ENCODE peak calls at places on chromosomes 2 and 18, in ten cellular contexts. One of them, this sample, is unnamed. For H3K27me3, the result is how much of the 10 kb centered on the place peaks cover.

GRCh38 chr18:26868968-26869586 is 3.6 kb upstream of the AQP4 start:
- DNase-seq in heart right ventricle: no peak
- DNase-seq in endothelial cell of umbilical vein: no peak
- DNase-seq in H9: no peak
- DNase-seq in IMR-90: no peak
- DNase-seq in hepatocyte: no peak
- DNase-seq in GM23338: no peak
- DNase-seq in uterus: no peak
- DNase-seq in dorsolateral prefrontal cortex: no peak
- DNase-seq in HCT116: no peak
- DNase-seq in this sample: no peak

GRCh38 chr2:85143463-85144082 is 10.4 kb downstream of the TCF7L1 start:
- DNase-seq in dorsolateral prefrontal cortex: no peak
- DNase-seq in IMR-90: no peak
- DNase-seq in HCT116: no peak
- DNase-seq in uterus: no peak
- DNase-seq in hepatocyte: peak
- DNase-seq in endothelial cell of umbilical vein: no peak
- DNase-seq in heart right ventricle: no peak
- DNase-seq in H9: no peak
- DNase-seq in GM23338: no peak
- DNase-seq in this sample: no peak

GRCh38 chr18:79684787-79685186 is 5.2 kb downstream of the CTDP1 start:
- DNase-seq in H9: no peak
- DNase-seq in heart right ventricle: no peak
- DNase-seq in HCT116: no peak
- DNase-seq in dorsolateral prefrontal cortex: no peak
- DNase-seq in endothelial cell of umbilical vein: peak
- DNase-seq in hepatocyte: no peak
- DNase-seq in GM23338: no peak
- DNase-seq in uterus: no peak
- DNase-seq in IMR-90: peak
- DNase-seq in this sample: no peak

GRCh38 chr18:62715829-62716678 is 713 bp downstream of the PHLPP1 start:
- DNase-seq in hepatocyte: peak
- DNase-seq in endothelial cell of umbilical vein: peak
- DNase-seq in heart right ventricle: peak
- DNase-seq in dorsolateral prefrontal cortex: peak
- DNase-seq in H9: peak
- DNase-seq in IMR-90: peak
- DNase-seq in HCT116: peak
- DNase-seq in GM23338: peak
- DNase-seq in uterus: peak
- DNase-seq in this sample: peak

GRCh38 chr2:75570948-75571729 is 10.4 kb upstream of the EVA1A start:
- DNase-seq in endothelial cell of umbilical vein: peak
- DNase-seq in GM23338: no peak
- DNase-seq in uterus: no peak
- DNase-seq in H9: no peak
- DNase-seq in dorsolateral prefrontal cortex: no peak
- DNase-seq in heart right ventricle: no peak
- DNase-seq in hepatocyte: peak
- DNase-seq in HCT116: no peak
- DNase-seq in IMR-90: peak
- DNase-seq in this sample: no peak

GRCh38 chr2:157751462-157752058 is 122.9 kb upstream of the ACVR1C start:
- DNase-seq in endothelial cell of umbilical vein: no peak
- DNase-seq in uterus: no peak
- DNase-seq in IMR-90: peak
- DNase-seq in hepatocyte: no peak
- DNase-seq in dorsolateral prefrontal cortex: no peak
- DNase-seq in heart right ventricle: no peak
- DNase-seq in GM23338: peak
- DNase-seq in HCT116: no peak
- DNase-seq in H9: peak
- DNase-seq in this sample: peak

GRCh38 chr2:209771474-209772292 is at the start of gene UNC80:
- DNase-seq in GM23338: peak
- DNase-seq in IMR-90: peak
- DNase-seq in H9: peak
- DNase-seq in hepatocyte: peak
- DNase-seq in heart right ventricle: peak
- DNase-seq in uterus: no peak
- DNase-seq in HCT116: no peak
- DNase-seq in dorsolateral prefrontal cortex: peak
- DNase-seq in endothelial cell of umbilical vein: peak
- DNase-seq in this sample: no peak

GRCh38 chr2:234169676-234170075 is 119.2 kb downstream of the SPP2 start:
- DNase-seq in H9: no peak
- DNase-seq in heart right ventricle: no peak
- DNase-seq in IMR-90: no peak
- DNase-seq in dorsolateral prefrontal cortex: no peak
- DNase-seq in HCT116: no peak
- DNase-seq in uterus: no peak
- DNase-seq in GM23338: no peak
- DNase-seq in endothelial cell of umbilical vein: no peak
- DNase-seq in hepatocyte: no peak
- DNase-seq in this sample: no peak

GRCh38 chr2:229980440-229981184 is 58.3 kb downstream of the FBXO36 start:
- DNase-seq in HCT116: no peak
- DNase-seq in dorsolateral prefrontal cortex: peak
- DNase-seq in endothelial cell of umbilical vein: peak
- DNase-seq in uterus: peak
- DNase-seq in H9: peak
- DNase-seq in IMR-90: peak
- DNase-seq in heart right ventricle: peak
- DNase-seq in GM23338: peak
- DNase-seq in hepatocyte: peak
- DNase-seq in this sample: no peak

GRCh38 chr2:62306751-62307468 is 111.0 kb downstream of the B3GNT2 start:
- DNase-seq in dorsolateral prefrontal cortex: no peak
- DNase-seq in heart right ventricle: no peak
- DNase-seq in endothelial cell of umbilical vein: peak
- DNase-seq in uterus: peak
- DNase-seq in GM23338: no peak
- DNase-seq in H9: no peak
- DNase-seq in HCT116: peak
- DNase-seq in IMR-90: peak
- DNase-seq in hepatocyte: peak
- DNase-seq in this sample: no peak

GRCh38 chr2:201116959-201117734 is 1.2 kb downstream of the CFLAR start:
- DNase-seq in hepatocyte: peak
- DNase-seq in IMR-90: peak
- DNase-seq in H9: no peak
- DNase-seq in dorsolateral prefrontal cortex: no peak
- DNase-seq in endothelial cell of umbilical vein: peak
- DNase-seq in heart right ventricle: no peak
- DNase-seq in uterus: peak
- DNase-seq in GM23338: peak
- DNase-seq in HCT116: peak
- DNase-seq in this sample: no peak

GRCh38 chr18:22678486-22678885 is 254.6 kb upstream of the RBBP8 start:
- DNase-seq in IMR-90: no peak
- DNase-seq in HCT116: no peak
- DNase-seq in H9: no peak
- DNase-seq in dorsolateral prefrontal cortex: no peak
- DNase-seq in heart right ventricle: no peak
- DNase-seq in uterus: no peak
- DNase-seq in endothelial cell of umbilical vein: no peak
- DNase-seq in GM23338: no peak
- DNase-seq in hepatocyte: no peak
- DNase-seq in this sample: no peak

GRCh38 chr2:33484042-33484621 is 7.7 kb downstream of the RASGRP3 start:
- DNase-seq in dorsolateral prefrontal cortex: no peak
- DNase-seq in endothelial cell of umbilical vein: no peak
- DNase-seq in uterus: no peak
- DNase-seq in heart right ventricle: no peak
- DNase-seq in H9: no peak
- DNase-seq in GM23338: no peak
- DNase-seq in HCT116: no peak
- DNase-seq in IMR-90: peak
- DNase-seq in hepatocyte: no peak
- DNase-seq in this sample: no peak

GRCh38 chr18:43398601-43399000 is 121.3 kb upstream of the SYT4 start:
- DNase-seq in GM23338: no peak
- DNase-seq in HCT116: no peak
- DNase-seq in hepatocyte: no peak
- DNase-seq in heart right ventricle: no peak
- DNase-seq in H9: no peak
- DNase-seq in dorsolateral prefrontal cortex: no peak
- DNase-seq in IMR-90: no peak
- DNase-seq in uterus: no peak
- DNase-seq in endothelial cell of umbilical vein: no peak
- DNase-seq in this sample: no peak

GRCh38 chr2:44748-45341 is 1.5 kb downstream of the FAM110C start:
- DNase-seq in H9: peak
- DNase-seq in GM23338: peak
- DNase-seq in heart right ventricle: no peak
- DNase-seq in endothelial cell of umbilical vein: no peak
- DNase-seq in HCT116: no peak
- DNase-seq in IMR-90: no peak
- DNase-seq in hepatocyte: peak
- DNase-seq in dorsolateral prefrontal cortex: no peak
- DNase-seq in uterus: no peak
- DNase-seq in this sample: no peak
- H3K27me3 ChIP-seq in H9: under half
- H3K27me3 ChIP-seq in GM23338: under half
- H3K27me3 ChIP-seq in heart right ventricle: half or more
- H3K27me3 ChIP-seq in endothelial cell of umbilical vein: under half
- H3K27me3 ChIP-seq in HCT116: under half
- H3K27me3 ChIP-seq in IMR-90: under half
- H3K27me3 ChIP-seq in hepatocyte: under half
- H3K27me3 ChIP-seq in dorsolateral prefrontal cortex: under half
- H3K27me3 ChIP-seq in uterus: under half
- H3K27me3 ChIP-seq in this sample: under half

GRCh38 chr2:198930170-198930569 is 527.6 kb downstream of the SATB2 start:
- DNase-seq in HCT116: no peak
- DNase-seq in GM23338: peak
- DNase-seq in uterus: no peak
- DNase-seq in IMR-90: no peak
- DNase-seq in endothelial cell of umbilical vein: no peak
- DNase-seq in hepatocyte: no peak
- DNase-seq in heart right ventricle: no peak
- DNase-seq in dorsolateral prefrontal cortex: no peak
- DNase-seq in H9: peak
- DNase-seq in this sample: no peak
- TF ChIP-seq CTCF in HCT116: no peak
- TF ChIP-seq CTCF in GM23338: peak
- TF ChIP-seq CTCF in uterus: no peak
- TF ChIP-seq CTCF in IMR-90: peak
- TF ChIP-seq CTCF in endothelial cell of umbilical vein: no peak
- TF ChIP-seq CTCF in hepatocyte: no peak
- TF ChIP-seq CTCF in heart right ventricle: no peak
- TF ChIP-seq CTCF in dorsolateral prefrontal cortex: no peak
- TF ChIP-seq CTCF in H9: peak
- TF ChIP-seq CTCF in this sample: no peak

GRCh38 chr2:36677995-36678605 is 18.4 kb upstream of the VIT start:
- DNase-seq in heart right ventricle: no peak
- DNase-seq in endothelial cell of umbilical vein: no peak
- DNase-seq in HCT116: no peak
- DNase-seq in hepatocyte: no peak
- DNase-seq in H9: no peak
- DNase-seq in GM23338: no peak
- DNase-seq in IMR-90: peak
- DNase-seq in uterus: no peak
- DNase-seq in dorsolateral prefrontal cortex: no peak
- DNase-seq in this sample: no peak

GRCh38 chr2:36678856-36679255 is 17.7 kb upstream of the VIT start:
- DNase-seq in uterus: no peak
- DNase-seq in heart right ventricle: no peak
- DNase-seq in dorsolateral prefrontal cortex: no peak
- DNase-seq in GM23338: no peak
- DNase-seq in H9: no peak
- DNase-seq in HCT116: no peak
- DNase-seq in endothelial cell of umbilical vein: no peak
- DNase-seq in IMR-90: no peak
- DNase-seq in hepatocyte: no peak
- DNase-seq in this sample: no peak

GRCh38 chr2:36677386-36677785 is 19.1 kb upstream of the VIT start:
- DNase-seq in endothelial cell of umbilical vein: peak
- DNase-seq in GM23338: no peak
- DNase-seq in hepatocyte: no peak
- DNase-seq in uterus: no peak
- DNase-seq in HCT116: no peak
- DNase-seq in dorsolateral prefrontal cortex: no peak
- DNase-seq in H9: no peak
- DNase-seq in IMR-90: no peak
- DNase-seq in heart right ventricle: no peak
- DNase-seq in this sample: no peak

GRCh38 chr2:36682562-36682961 is 13.9 kb upstream of the VIT start:
- DNase-seq in dorsolateral prefrontal cortex: no peak
- DNase-seq in H9: no peak
- DNase-seq in GM23338: no peak
- DNase-seq in heart right ventricle: no peak
- DNase-seq in HCT116: no peak
- DNase-seq in hepatocyte: no peak
- DNase-seq in IMR-90: no peak
- DNase-seq in uterus: no peak
- DNase-seq in endothelial cell of umbilical vein: no peak
- DNase-seq in this sample: no peak

DNA sequence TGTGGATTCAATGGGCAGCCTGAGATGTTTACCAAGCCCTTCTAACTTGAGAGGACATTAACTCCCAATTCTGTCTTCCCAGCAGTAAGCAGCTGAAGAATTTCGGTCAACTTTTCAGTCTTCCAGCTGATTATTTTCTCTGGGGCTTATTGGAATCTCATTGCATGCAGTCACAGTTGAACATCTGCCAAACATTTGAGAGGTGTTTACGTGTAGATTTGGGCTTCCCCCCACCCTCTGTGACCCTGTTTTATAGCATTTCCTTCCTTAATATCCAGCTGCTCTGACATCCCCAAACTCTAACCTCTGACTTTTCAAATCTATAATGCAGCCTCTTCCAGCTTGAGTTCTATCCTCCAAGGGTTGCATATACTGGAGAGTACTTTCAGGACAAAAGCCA is 16.5 kb upstream of the VIT start:
- DNase-seq in GM23338: no peak
- DNase-seq in hepatocyte: no peak
- DNase-seq in heart right ventricle: no peak
- DNase-seq in H9: no peak
- DNase-seq in IMR-90: peak
- DNase-seq in endothelial cell of umbilical vein: peak
- DNase-seq in uterus: no peak
- DNase-seq in dorsolateral prefrontal cortex: no peak
- DNase-seq in HCT116: no peak
- DNase-seq in this sample: no peak
- H3K27me3 ChIP-seq in GM23338: under half
- H3K27me3 ChIP-seq in hepatocyte: under half
- H3K27me3 ChIP-seq in heart right ventricle: under half
- H3K27me3 ChIP-seq in H9: under half
- H3K27me3 ChIP-seq in IMR-90: under half
- H3K27me3 ChIP-seq in endothelial cell of umbilical vein: under half
- H3K27me3 ChIP-seq in uterus: under half
- H3K27me3 ChIP-seq in dorsolateral prefrontal cortex: under half
- H3K27me3 ChIP-seq in HCT116: under half
- H3K27me3 ChIP-seq in this sample: under half

GRCh38 chr2:108878276-108878675 is 91.7 kb downstream of the CCDC138 start:
- DNase-seq in dorsolateral prefrontal cortex: no peak
- DNase-seq in heart right ventricle: no peak
- DNase-seq in HCT116: no peak
- DNase-seq in uterus: no peak
- DNase-seq in H9: no peak
- DNase-seq in GM23338: no peak
- DNase-seq in IMR-90: no peak
- DNase-seq in endothelial cell of umbilical vein: no peak
- DNase-seq in hepatocyte: no peak
- DNase-seq in this sample: no peak

GRCh38 chr2:108877506-108877905 is 90.9 kb downstream of the CCDC138 start:
- DNase-seq in uterus: no peak
- DNase-seq in GM23338: no peak
- DNase-seq in heart right ventricle: no peak
- DNase-seq in hepatocyte: no peak
- DNase-seq in IMR-90: no peak
- DNase-seq in dorsolateral prefrontal cortex: no peak
- DNase-seq in HCT116: no peak
- DNase-seq in H9: no peak
- DNase-seq in endothelial cell of umbilical vein: no peak
- DNase-seq in this sample: no peak
- TF ChIP-seq CTCF in uterus: no peak
- TF ChIP-seq CTCF in GM23338: no peak
- TF ChIP-seq CTCF in heart right ventricle: no peak
- TF ChIP-seq CTCF in hepatocyte: no peak
- TF ChIP-seq CTCF in IMR-90: no peak
- TF ChIP-seq CTCF in dorsolateral prefrontal cortex: no peak
- TF ChIP-seq CTCF in HCT116: no peak
- TF ChIP-seq CTCF in H9: peak
- TF ChIP-seq CTCF in endothelial cell of umbilical vein: no peak
- TF ChIP-seq CTCF in this sample: no peak

This sample was measured in CD4-positive, alpha-beta T cell.